ENCODE peak calls at places on chromosomes 7 and 10, in six cellular contexts. N is progenitor cell of endocrine pancreas, K is tibial artery, S is uterus, U is body of pancreas, I is GM06990. W is an unnamed sample.

GRCh38 chr7:76333388-76334101 is 25.2 kb downstream of the YWHAG start:
- DNase-seq in N (no peak), K (peak), S (no peak), U (peak), I (no peak), W (no peak)

GRCh38 chr7:82339958-82340357 is 103.6 kb downstream of the CACNA2D1 start:
- DNase-seq in N (no peak), K (no peak), S (no peak), U (no peak), I (no peak), W (no peak)

GRCh38 chr7:47153571-47153970 is 428.3 kb downstream of the TNS3 start:
- DNase-seq in N (peak), K (no peak), S (no peak), U (peak), I (no peak), W (no peak)

GRCh38 chr10:65419629-65420028 is 1506.2 kb upstream of the LRRTM3 start:
- DNase-seq in N (no peak), K (no peak), S (no peak), U (no peak), I (no peak), W (no peak)

GRCh38 chr7:66283003-66283920 is 78.1 kb downstream of the TPST1 start:
- DNase-seq in N (no peak), K (no peak), S (no peak), U (no peak), I (no peak), W (no peak)

GRCh38 chr10:34341473-34341872 is 473.6 kb downstream of the PARD3 start:
- DNase-seq in N (no peak), K (peak), S (peak), U (no peak), I (no peak), W (no peak)

GRCh38 chr10:104333728-104334373 is 4.4 kb downstream of the ITPRIP start:
- DNase-seq in N (no peak), K (no peak), S (no peak), U (peak), I (no peak), W (no peak)

GRCh38 chr7:1924185-1924817 is 254.2 kb downstream of the ELFN1 start:
- DNase-seq in N (no peak), K (no peak), S (no peak), U (no peak), I (no peak), W (no peak)

GRCh38 chr10:115572740-115573455 is 479.7 kb downstream of the ATRNL1 start:
- DNase-seq in N (no peak), K (no peak), S (no peak), U (no peak), I (no peak), W (no peak)
- TF ChIP-seq CTCF in N (peak), K (no peak), S (no peak), U (no peak), I (peak), W (no peak)

DNA sequence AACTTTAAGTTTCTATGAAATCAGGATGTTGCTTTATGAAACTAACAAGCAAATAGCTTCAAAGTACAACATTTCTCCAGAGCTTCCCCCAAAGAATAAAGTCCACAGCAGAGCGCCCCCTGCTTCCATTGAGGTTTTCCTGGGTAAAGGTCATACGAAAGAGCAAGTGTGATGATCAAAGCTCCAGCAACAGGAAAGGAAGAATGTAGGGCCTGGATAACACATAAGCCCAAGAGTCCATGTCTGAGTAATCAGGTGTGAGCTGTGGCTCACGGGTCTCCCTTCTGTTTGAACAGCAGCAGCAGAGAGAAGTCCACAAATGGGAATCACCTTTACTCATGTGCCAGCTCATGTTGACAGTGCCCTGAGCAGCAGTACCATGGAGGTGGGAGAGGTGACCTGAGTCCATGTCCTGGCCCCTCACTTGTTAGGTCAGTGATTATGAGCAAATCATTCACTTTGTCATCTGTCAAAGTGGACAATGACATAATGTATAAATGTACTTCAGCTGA is 50.5 kb downstream of the MRPL32 start:
- DNase-seq in N (no peak), K (no peak), S (no peak), U (no peak), I (no peak), W (no peak)
- TF ChIP-seq CTCF in N (no peak), K (no peak), S (no peak), U (no peak), I (no peak), W (no peak)

GRCh38 chr10:88880287-88881094 is 446 bp downstream of the STAMBPL1 start:
- DNase-seq in N (peak), K (peak), S (peak), U (peak), I (peak), W (peak)
- TF ChIP-seq CTCF in N (no peak), K (no peak), S (peak), U (no peak), I (peak), W (peak)

DNA sequence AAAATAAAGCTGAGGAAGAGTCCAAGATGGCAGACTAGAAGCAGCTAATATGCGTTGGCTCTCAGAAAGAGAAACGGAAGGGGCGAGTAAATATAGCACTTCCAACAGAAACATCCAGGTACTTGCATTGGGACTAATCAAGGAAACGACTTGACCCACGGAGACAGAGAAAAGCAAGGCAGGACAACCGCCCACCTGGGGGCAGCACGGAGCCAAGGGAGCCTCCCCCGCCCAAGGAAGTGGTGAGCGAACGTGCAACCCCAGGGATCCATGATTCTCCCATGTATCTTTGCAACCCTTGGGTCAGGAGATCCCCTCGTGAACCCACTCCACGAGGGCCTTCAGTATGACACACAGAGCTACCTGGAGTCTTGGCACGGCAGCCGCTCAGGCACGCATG is 45.4 kb upstream of the GRM3 start:
- DNase-seq in N (no peak), K (no peak), S (no peak), U (peak), I (peak), W (no peak)
- TF ChIP-seq CTCF in N (peak), K (no peak), S (no peak), U (peak), I (peak), W (peak)

DNA sequence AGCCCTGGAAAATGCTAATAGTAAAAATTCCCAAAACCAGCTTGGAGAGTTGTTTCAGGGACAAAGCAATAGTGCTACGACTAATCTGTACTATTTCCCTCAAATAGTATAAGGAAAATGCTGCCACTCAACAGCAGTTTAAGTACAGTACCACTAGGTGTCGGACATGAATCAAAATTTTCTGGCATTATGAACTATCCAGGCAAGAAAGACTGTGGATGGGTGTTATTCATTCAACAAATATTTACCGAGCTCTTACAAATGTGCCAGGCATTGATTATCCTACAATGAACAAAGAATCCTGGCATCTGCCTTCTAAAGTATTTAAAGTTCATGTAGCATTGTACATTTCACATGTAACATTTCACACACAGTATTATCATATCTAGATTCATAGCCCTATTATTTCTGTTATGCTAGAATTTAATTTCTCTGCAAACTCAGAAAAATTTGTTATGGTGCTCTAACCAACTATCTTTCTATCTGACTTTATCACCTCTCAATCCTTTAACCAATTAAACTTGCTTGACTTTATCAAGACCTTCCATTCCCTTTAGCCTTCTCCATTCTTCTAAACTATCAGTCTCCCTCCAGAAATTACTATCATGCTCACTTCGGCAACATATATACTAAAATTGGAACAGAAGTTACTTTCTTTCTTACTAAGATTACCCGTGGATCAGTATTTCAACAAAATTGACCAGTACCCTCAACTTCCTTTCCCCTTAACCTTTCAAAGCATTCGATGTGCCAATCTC is 80.6 kb downstream of the ARHGAP21 start:
- DNase-seq in N (no peak), K (no peak), S (no peak), U (no peak), I (no peak), W (no peak)
- TF ChIP-seq CTCF in N (peak), K (peak), S (peak), U (peak), I (peak), W (peak)

GRCh38 chr10:69789164-69789576 is 12.5 kb upstream of the COL13A1 start:
- DNase-seq in N (no peak), K (no peak), S (no peak), U (no peak), I (no peak), W (no peak)

GRCh38 chr10:69787681-69788080 is 14.0 kb upstream of the COL13A1 start:
- DNase-seq in N (no peak), K (no peak), S (no peak), U (no peak), I (no peak), W (no peak)

GRCh38 chr10:69791812-69792211 is 9.9 kb upstream of the COL13A1 start:
- DNase-seq in N (no peak), K (no peak), S (no peak), U (no peak), I (no peak), W (no peak)

GRCh38 chr10:69783515-69783914 is 18.2 kb upstream of the COL13A1 start:
- DNase-seq in N (no peak), K (no peak), S (no peak), U (no peak), I (no peak), W (no peak)

GRCh38 chr10:69786791-69787190 is 14.9 kb upstream of the COL13A1 start:
- DNase-seq in N (no peak), K (no peak), S (no peak), U (no peak), I (no peak), W (no peak)
- TF ChIP-seq CTCF in N (no peak), K (peak), S (no peak), U (no peak), I (peak), W (no peak)

GRCh38 chr10:119542357-119542989 is at the start of gene RGS10:
- DNase-seq in N (peak), K (peak), S (peak), U (peak), I (peak), W (no peak)

GRCh38 chr10:119545310-119545709 is 2.8 kb upstream of the RGS10 start:
- DNase-seq in N (no peak), K (no peak), S (no peak), U (no peak), I (no peak), W (no peak)

GRCh38 chr10:119541459-119542356 is 811 bp downstream of the RGS10 start:
- DNase-seq in N (no peak), K (no peak), S (peak), U (no peak), I (peak), W (no peak)

GRCh38 chr10:119543814-119544642 is 1.5 kb upstream of the RGS10 start:
- DNase-seq in N (no peak), K (peak), S (no peak), U (no peak), I (no peak), W (no peak)

DNA sequence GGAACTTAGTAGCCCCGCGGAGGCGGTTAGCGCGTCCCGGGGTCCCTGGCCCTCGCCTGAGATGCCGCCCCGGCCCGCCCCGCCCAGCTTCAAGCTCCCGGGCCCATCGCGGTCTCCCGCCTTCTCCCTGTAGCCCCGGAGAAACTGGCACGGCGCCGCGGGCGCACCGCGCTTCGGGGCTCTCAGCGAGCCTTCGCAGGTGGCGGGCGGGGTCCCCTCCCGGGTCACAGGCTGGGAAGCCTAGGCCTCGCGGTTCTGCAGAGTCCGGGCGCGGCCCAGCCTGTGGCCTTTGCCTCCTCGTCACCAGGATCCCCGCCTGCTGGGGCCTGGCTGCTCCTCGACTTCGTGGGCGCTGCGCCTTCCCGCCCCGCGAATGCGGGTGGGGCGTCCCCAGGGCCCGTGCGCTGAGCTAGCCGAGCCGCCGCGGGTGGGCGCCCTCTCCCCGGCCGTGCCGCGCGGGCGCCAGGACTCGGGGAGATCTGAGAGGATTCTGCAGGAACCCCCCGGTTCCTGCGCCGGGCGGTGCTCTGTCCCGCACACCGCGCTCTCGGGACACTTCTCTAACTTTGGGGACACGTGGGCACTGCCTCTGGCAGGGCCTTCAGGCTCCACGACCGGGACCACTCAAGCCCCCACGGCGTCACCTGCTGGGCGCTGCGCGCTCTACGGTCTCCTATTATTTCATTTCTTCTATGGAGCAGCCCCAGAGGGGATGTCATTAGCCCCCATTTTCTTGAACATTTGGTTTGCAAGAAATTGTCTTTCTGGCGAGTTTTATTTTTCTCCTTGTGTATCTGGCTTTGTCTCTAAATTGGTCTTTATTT is 683 bp upstream of the RGS10 start:
- DNase-seq in N (peak), K (peak), S (peak), U (peak), I (peak), W (no peak)
- TF ChIP-seq CTCF in N (peak), K (peak), S (peak), U (peak), I (peak), W (peak)

GRCh38 chr7:152912511-152912910 is 153.0 kb downstream of the ACTR3B start:
- DNase-seq in N (no peak), K (no peak), S (no peak), U (no peak), I (no peak), W (no peak)
- TF ChIP-seq CTCF in N (no peak), K (no peak), S (no peak), U (no peak), I (no peak), W (no peak)

W was measured in D721Med.